ENCODE peak calls at places on chromosomes 5 and 9, in four cellular contexts. J is stimulated activated CD4-positive, alpha-beta T cell treated with anti-CD3 and anti-CD28 coated beads, Interleukin-4, amount 100 ng/mL, for 4 hours; L is thoracic aorta; S is mucosa of gallbladder. V is an unnamed sample.

GRCh38 chr5:112417931-112418358 is 1.1 kb downstream of the EPB41L4A start:
- DNase-seq in L (peak), S (peak), J (peak), V (no peak)

GRCh38 chr9:120733190-120733589 is 18.9 kb upstream of the MEGF9 start:
- DNase-seq in L (peak), J (no peak), S (peak), V (no peak)

GRCh38 chr5:143002459-143003327 is 232.5 kb downstream of the ARHGAP26 start:
- DNase-seq in J (peak), L (no peak), S (peak), V (peak)

GRCh38 chr5:146301666-146302065 is 37.0 kb upstream of the POU4F3 start:
- DNase-seq in L (no peak), S (no peak), J (no peak), V (no peak)

GRCh38 chr5:1799602-1800469 is at the start of gene MRPL36:
- DNase-seq in S (peak), J (peak), L (peak), V (peak)

GRCh38 chr5:105392122-105392709 is 1829.6 kb upstream of the NUDT12 start:
- DNase-seq in J (no peak), L (no peak), S (no peak), V (no peak)

GRCh38 chr5:16880547-16880946 is 55.5 kb downstream of the MYO10 start:
- DNase-seq in S (no peak), L (no peak), J (no peak), V (no peak)

GRCh38 chr9:16048129-16048528 is 495.3 kb downstream of the CCDC171 start:
- DNase-seq in J (no peak), L (no peak), S (no peak), V (no peak)

GRCh38 chr5:115415143-115415491 is 118.7 kb upstream of the CCDC112 start:
- DNase-seq in J (no peak), S (peak), L (no peak), V (no peak)

GRCh38 chr5:107968998-107969397 is 298.3 kb upstream of the EFNA5 start:
- DNase-seq in J (no peak), S (no peak), L (no peak), V (no peak)

GRCh38 chr5:93378073-93378472 is 202.9 kb downstream of the NR2F1-AS1 start:
- DNase-seq in S (no peak), L (no peak), J (no peak), V (no peak)

GRCh38 chr9:27540537-27540936 is 10.9 kb upstream of the MOB3B start:
- DNase-seq in S (no peak), J (no peak), L (no peak), V (no peak)

GRCh38 chr9:90142580-90142979 is 500.0 kb downstream of the DIRAS2 start:
- DNase-seq in L (no peak), J (peak), S (peak), V (peak)

GRCh38 chr9:121388140-121388925 is 18.3 kb upstream of the STOM start:
- DNase-seq in S (no peak), J (no peak), L (no peak), V (no peak)

GRCh38 chr5:172541119-172541763 is 86.9 kb upstream of the SH3PXD2B start:
- DNase-seq in J (no peak), L (no peak), S (peak), V (no peak)

GRCh38 chr5:100446879-100447278 is 88.3 kb upstream of the FAM174A start:
- DNase-seq in J (no peak), L (no peak), S (no peak), V (no peak)

GRCh38 chr9:98805506-98806272 is 1.8 kb upstream of the GALNT12 start:
- DNase-seq in L (no peak), J (no peak), S (no peak), V (peak)

GRCh38 chr9:106927916-106928315 is 65.0 kb downstream of the ZNF462 start:
- DNase-seq in S (no peak), J (no peak), L (no peak), V (no peak)

GRCh38 chr9:106885451-106885850 is 22.5 kb downstream of the ZNF462 start:
- DNase-seq in J (no peak), S (no peak), L (no peak), V (no peak)

GRCh38 chr5:28862860-28863196 is 1824.4 kb upstream of the CDH9 start:
- DNase-seq in L (no peak), S (no peak), J (no peak), V (no peak)

GRCh38 chr5:138725885-138726457 is 27.3 kb upstream of the CTNNA1 start:
- DNase-seq in L (no peak), J (no peak), S (peak), V (no peak)

GRCh38 chr5:172496671-172497371 is 42.5 kb upstream of the SH3PXD2B start:
- DNase-seq in S (peak), L (no peak), J (no peak), V (peak)

GRCh38 chr5:42745426-42745825 is 11.2 kb upstream of the CCDC152 start:
- DNase-seq in S (no peak), L (no peak), J (no peak), V (no peak)

GRCh38 chr9:6024035-6024554 is 8.7 kb upstream of the RANBP6 start:
- DNase-seq in S (no peak), L (no peak), J (no peak), V (no peak)

GRCh38 chr9:32345243-32345642 is 39.2 kb upstream of the ACO1 start:
- DNase-seq in L (no peak), J (no peak), S (no peak), V (no peak)

GRCh38 chr9:70484232-70485130 is 70.0 kb upstream of the KLF9 start:
- DNase-seq in J (peak), L (no peak), S (no peak), V (peak)

GRCh38 chr5:123754167-123754840 is 242.3 kb downstream of the CSNK1G3 start:
- DNase-seq in S (no peak), L (no peak), J (no peak), V (peak)

GRCh38 chr9:88319936-88320747 is 68.1 kb upstream of the SPIN1 start:
- DNase-seq in S (no peak), J (no peak), L (no peak), V (no peak)

GRCh38 chr5:31887556-31887955 is 248.6 kb downstream of the PDZD2 start:
- DNase-seq in J (no peak), L (no peak), S (no peak), V (no peak)

GRCh38 chr9:97640290-97640689 is 6.7 kb downstream of the NCBP1 start:
- DNase-seq in L (no peak), S (no peak), J (no peak), V (no peak)

GRCh38 chr5:2903451-2904395 is 152.2 kb upstream of the IRX2 start:
- DNase-seq in S (peak), J (no peak), L (no peak), V (no peak)

GRCh38 chr5:151008124-151008491 is 12.3 kb upstream of the GPX3 start:
- DNase-seq in J (no peak), S (no peak), L (no peak), V (no peak)

GRCh38 chr9:111036068-111036789 is 2.0 kb downstream of the LPAR1 start:
- DNase-seq in S (peak), J (no peak), L (no peak), V (no peak)

GRCh38 chr5:127029513-127030258 is 672 bp downstream of the MARCHF3 start:
- DNase-seq in L (no peak), S (peak), J (peak), V (peak)

GRCh38 chr9:16450578-16450977 is 419.9 kb downstream of the BNC2 start:
- DNase-seq in S (no peak), J (no peak), L (no peak), V (no peak)

GRCh38 chr5:68898961-68899471 is 194.8 kb upstream of the SLC30A5 start:
- DNase-seq in L (no peak), J (no peak), S (no peak), V (no peak)

GRCh38 chr5:170312666-170313065 is 15.1 kb upstream of the LCP2 start:
- DNase-seq in L (no peak), J (peak), S (no peak), V (no peak)

GRCh38 chr5:65623482-65623881 is 651 bp downstream of the TRIM23 start:
- DNase-seq in S (no peak), L (no peak), J (no peak), V (no peak)

GRCh38 chr9:137286980-137287383 is 9.5 kb downstream of the TOR4A start:
- DNase-seq in L (no peak), J (no peak), S (peak), V (peak)